ENCODE peak calls at places on chromosomes 16 and 17, in six cellular contexts. O, A, F, N, R and L are unnamed samples.
A peak's percentile ranks its signal among the peaks of the same experiment; 100 is the strongest.

GRCh38 chr17:36889955-36890354 is 47.3 kb upstream of the LHX1 start:
- DNase-seq in A (no peak), O (no peak), F (no peak), N (no peak), R (no peak), L (no peak)

GRCh38 chr16:68287276-68288251 is 23.2 kb downstream of the SLC7A6OS start:
- DNase-seq in N (no peak), F (peak; percentile 90), O (no peak), R (peak; percentile 87), A (peak; percentile 86), L (no peak)

GRCh38 chr16:88681084-88681680 is 5.1 kb downstream of the SNAI3 start:
- DNase-seq in R (no peak), O (no peak), F (no peak), N (peak; percentile 61), A (no peak), L (peak; percentile 90)

GRCh38 chr17:68910256-68910705 is 44.9 kb downstream of the ABCA8 start:
- DNase-seq in F (peak; percentile 25), A (peak; percentile 4), R (peak; percentile 70), O (no peak), N (no peak), L (peak; percentile 62)

GRCh38 chr16:85800321-85800669 is 800 bp downstream of the COX4I1 start:
- DNase-seq in O (no peak), R (no peak), A (no peak), N (no peak), F (no peak), L (no peak)

GRCh38 chr16:67666032-67666537 is 465 bp downstream of the ENKD1 start:
- DNase-seq in O (no peak), R (peak; percentile 78), A (no peak), N (peak; percentile 82), F (no peak), L (peak; percentile 80)

GRCh38 chr17:10295728-10296343 is 77.0 kb downstream of the MYH13 start:
- DNase-seq in F (no peak), N (no peak), R (no peak), A (peak; percentile 33), O (peak; percentile 65), L (peak; percentile 94)

GRCh38 chr16:20939599-20939998 is 39.0 kb downstream of the LYRM1 start:
- DNase-seq in N (no peak), O (no peak), F (no peak), R (no peak), A (no peak), L (no peak)

GRCh38 chr16:57612494-57612893 is 15.9 kb upstream of the ADGRG1 start:
- DNase-seq in N (no peak), R (peak; percentile 37), F (no peak), A (no peak), O (no peak), L (peak; percentile 20)

GRCh38 chr17:3763777-3764170 is 37.2 kb downstream of the ITGAE start:
- DNase-seq in O (no peak), F (no peak), N (no peak), A (no peak), R (no peak), L (no peak)

GRCh38 chr16:27625050-27625697 is 75.2 kb downstream of the KATNIP start:
- DNase-seq in A (peak; percentile 26), R (no peak), O (no peak), F (peak; percentile 21), N (no peak), L (no peak)

GRCh38 chr16:12703935-12704334 is 99.8 kb downstream of the CPPED1 start:
- DNase-seq in O (no peak), R (no peak), A (peak; percentile 2), N (no peak), F (no peak), L (no peak)

GRCh38 chr17:916315-916714 is 63.3 kb downstream of the NXN start:
- DNase-seq in F (no peak), N (no peak), A (no peak), R (no peak), O (no peak), L (no peak)

GRCh38 chr17:61360318-61360717 is 39.3 kb upstream of the TBX2 start:
- DNase-seq in A (no peak), N (no peak), R (no peak), O (no peak), F (no peak), L (no peak)

GRCh38 chr17:39951924-39952664 is 10.7 kb upstream of the GSDMA start:
- DNase-seq in O (no peak), N (peak; percentile 57), A (no peak), F (no peak), R (peak; percentile 71), L (no peak)

GRCh38 chr16:88977028-88977844 is at the start of gene CBFA2T3:
- DNase-seq in N (no peak), R (peak; percentile 90), F (peak; percentile 67), O (no peak), A (no peak), L (no peak)

GRCh38 chr17:65455972-65456343 is 105.5 kb downstream of the AXIN2 start:
- DNase-seq in O (no peak), N (no peak), R (no peak), A (peak; percentile 1), F (no peak), L (peak; percentile 83)

GRCh38 chr16:29947897-29948296 is 14.0 kb upstream of the TMEM219 start:
- DNase-seq in A (no peak), R (no peak), N (no peak), O (no peak), F (no peak), L (no peak)

GRCh38 chr17:42270175-42270545 is 6.0 kb downstream of the STAT5B start:
- DNase-seq in R (no peak), F (no peak), A (no peak), N (no peak), O (no peak), L (no peak)

GRCh38 chr16:64882385-64882784 is 239.5 kb downstream of the CDH11 start:
- DNase-seq in N (no peak), F (peak; percentile 38), O (no peak), R (no peak), A (no peak), L (no peak)

GRCh38 chr17:48910370-48910769 is 2.2 kb downstream of the UBE2Z start:
- DNase-seq in N (no peak), O (no peak), F (no peak), R (no peak), A (no peak), L (no peak)

GRCh38 chr17:57234252-57235092 is 21.9 kb upstream of the MSI2 start:
- DNase-seq in R (no peak), A (no peak), O (no peak), N (no peak), F (no peak), L (no peak)

GRCh38 chr17:45171338-45172231 is 9.9 kb downstream of the HEXIM2 start:
- DNase-seq in A (no peak), O (no peak), N (peak; percentile 76), F (peak; percentile 58), R (peak; percentile 80), L (peak; percentile 90)

GRCh38 chr16:80250376-80250775 is 290.4 kb upstream of the DYNLRB2 start:
- DNase-seq in O (no peak), R (no peak), A (no peak), F (no peak), N (no peak), L (no peak)

GRCh38 chr17:75625813-75626486 is 7.3 kb upstream of the SMIM5 start:
- DNase-seq in R (no peak), F (no peak), N (no peak), A (peak; percentile 4), O (no peak), L (peak; percentile 95)

GRCh38 chr16:89174877-89175276 is 3.3 kb downstream of the CDH15 start:
- DNase-seq in F (no peak), R (no peak), N (no peak), O (no peak), A (no peak), L (no peak)

GRCh38 chr16:69725480-69726312 is 664 bp downstream of the NQO1 start:
- DNase-seq in O (no peak), N (no peak), F (no peak), R (no peak), A (no peak), L (peak; percentile 58)

GRCh38 chr17:74892974-74893911 is at the start of gene FADS6:
- DNase-seq in N (no peak), F (no peak), R (no peak), O (no peak), A (no peak), L (peak; percentile 86)

GRCh38 chr17:43983515-43984411 is 20.7 kb upstream of the NAGS start:
- DNase-seq in A (no peak), F (no peak), R (peak; percentile 68), N (peak; percentile 42), O (no peak), L (peak; percentile 91)
- TF ChIP-seq CTCF in A (no peak), F (no peak), R (no peak), N (no peak), O (no peak), L (peak; percentile 79)

GRCh38 chr17:34852614-34853013 is 108.6 kb downstream of the CCT6B start:
- DNase-seq in N (no peak), A (no peak), F (no peak), R (no peak), O (peak; percentile 4), L (peak; percentile 79)
- H3K27ac ChIP-seq in N (no peak overlapping the region), A (no peak overlapping the region), F (no peak overlapping the region), R (no peak overlapping the region), O (no peak overlapping the region), L (no peak overlapping the region)

GRCh38 chr16:25390761-25391160 is 133.1 kb upstream of the ZKSCAN2 start:
- DNase-seq in F (no peak), A (no peak), O (no peak), N (no peak), R (no peak), L (no peak)

DNA sequence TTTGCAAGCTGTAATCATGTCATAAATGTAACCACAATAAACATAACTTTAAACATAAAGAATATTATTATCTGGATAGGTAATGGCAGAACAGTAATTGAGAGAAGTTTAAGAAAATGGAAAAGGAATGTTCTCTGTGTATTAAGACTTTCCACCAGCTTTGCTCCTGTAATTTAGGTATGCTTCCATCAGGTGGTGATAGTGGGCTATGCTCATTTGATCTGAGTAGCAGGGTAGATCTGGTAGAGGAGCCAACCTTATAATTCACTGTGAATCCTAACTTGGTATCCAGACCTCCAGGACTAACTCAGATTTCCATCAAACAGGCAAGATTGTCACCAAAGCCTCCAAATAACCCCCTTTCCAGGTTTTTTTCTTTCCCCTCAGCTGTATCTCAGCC is 137.9 kb upstream of the ZKSCAN2 start:
- DNase-seq in R (no peak), O (no peak), A (no peak), F (no peak), N (no peak), L (no peak)
- TF ChIP-seq CTCF in R (no peak), O (peak; percentile 44), A (no peak), F (no peak), N (no peak), L (peak; percentile 78)

DNA sequence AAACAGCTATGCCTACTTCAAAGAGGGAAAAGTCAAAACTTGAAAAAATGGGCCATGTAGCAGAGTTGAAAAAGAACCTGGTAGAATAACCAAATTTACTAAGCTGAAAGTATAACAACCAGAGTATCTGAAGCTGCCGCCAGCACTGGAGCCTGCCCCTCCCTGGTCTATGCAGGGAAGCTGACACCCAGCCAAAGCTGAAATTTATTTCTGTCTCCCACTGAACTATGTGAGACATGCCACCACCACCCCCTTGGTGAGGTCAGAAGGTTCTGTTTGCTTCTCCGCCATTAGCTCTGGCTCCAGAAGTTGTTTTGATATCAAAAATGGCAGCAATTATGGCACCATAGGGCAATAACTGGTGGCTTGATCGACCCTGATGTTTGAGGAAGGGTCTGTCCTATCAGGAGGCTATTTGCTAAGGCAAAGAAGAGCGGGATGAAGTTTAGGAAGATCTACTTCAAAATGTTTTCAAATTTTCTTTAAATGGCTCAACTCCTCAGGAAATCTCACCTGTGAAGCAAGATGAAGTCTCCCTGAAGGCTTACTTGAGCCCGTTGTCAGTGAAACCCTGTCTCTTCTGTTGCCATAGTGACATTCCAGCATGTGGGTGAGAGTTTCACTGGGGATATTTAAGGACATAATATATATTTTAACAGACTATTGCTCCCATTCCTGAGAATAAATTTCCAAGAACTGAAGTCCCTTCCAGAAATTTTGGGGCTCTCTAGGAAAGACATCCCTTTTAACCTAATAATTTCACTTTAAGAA is 122.0 kb downstream of the COPRS start:
- DNase-seq in N (no peak), R (peak; percentile 79), F (no peak), O (no peak), A (no peak), L (no peak)
- H3K27ac ChIP-seq in N (no peak overlapping the region), R (peak overlapping the region; percentile 42), F (peak overlapping the region; percentile 67), O (no peak overlapping the region), A (no peak overlapping the region), L (no peak overlapping the region)